ENCODE peak calls at places on chromosome 19, in eight cellular contexts. C is psoas muscle, K is A549, W is HepG2, G is fibroblast of pulmonary artery, Z is mucosa of descending colon, Y is K562, J is heart right ventricle. R is an unnamed sample.

GRCh38 chr19:3403489-3404323 is 37.3 kb downstream of the NFIC start:
- DNase-seq in K (no peak), Y (peak), G (peak), Z (peak), J (peak), W (peak), C (peak), R (no peak)

GRCh38 chr19:10120538-10121198 is 969 bp upstream of the EIF3G start:
- DNase-seq in Z (no peak), C (no peak), J (no peak), K (no peak), W (no peak), Y (no peak), G (peak), R (no peak)

GRCh38 chr19:16373539-16373938 is 48.9 kb downstream of the KLF2 start:
- DNase-seq in W (peak), Z (no peak), Y (no peak), K (no peak), J (peak), C (peak), G (peak), R (no peak)

GRCh38 chr19:35206379-35206778 is 22.2 kb downstream of the FAM187B start:
- DNase-seq in Y (no peak), Z (peak), J (no peak), W (no peak), C (no peak), K (no peak), G (no peak), R (no peak)

GRCh38 chr19:43353606-43354304 is at the start of gene CD177:
- DNase-seq in C (no peak), Z (no peak), J (no peak), Y (no peak), W (no peak), G (no peak), K (no peak), R (no peak)

GRCh38 chr19:35641515-35642151 is at the start of gene ETV2:
- DNase-seq in Z (peak), J (peak), K (no peak), C (no peak), G (peak), W (no peak), Y (peak), R (no peak)

GRCh38 chr19:18490719-18491118 is 31.2 kb downstream of the ELL start:
- DNase-seq in Y (no peak), C (no peak), Z (no peak), J (no peak), W (no peak), G (no peak), K (no peak), R (no peak)

GRCh38 chr19:14817052-14817451 is 17.9 kb downstream of the OR7A5 start:
- DNase-seq in K (no peak), W (no peak), Y (no peak), C (no peak), G (no peak), Z (no peak), J (no peak), R (no peak)

GRCh38 chr19:40419066-40419612 is 6.0 kb upstream of the PRX start:
- DNase-seq in W (no peak), C (no peak), J (no peak), Y (no peak), Z (no peak), K (no peak), G (no peak), R (no peak)

GRCh38 chr19:40693150-40693788 is 2.8 kb upstream of the NUMBL start:
- DNase-seq in J (no peak), W (no peak), Z (no peak), Y (no peak), G (no peak), C (no peak), K (no peak), R (no peak)

GRCh38 chr19:35571406-35571965 is 8.0 kb upstream of the ATP4A start:
- DNase-seq in Y (no peak), J (no peak), K (no peak), Z (no peak), W (no peak), C (no peak), G (no peak), R (no peak)

GRCh38 chr19:46393456-46394397 is 19.6 kb downstream of the CCDC8 start:
- DNase-seq in W (no peak), Z (no peak), G (no peak), Y (peak), C (no peak), K (no peak), J (no peak), R (no peak)

GRCh38 chr19:40322951-40323615 is 25.1 kb downstream of the C19orf47 start:
- DNase-seq in G (no peak), C (no peak), J (no peak), Y (no peak), W (no peak), K (no peak), Z (no peak), R (no peak)

GRCh38 chr19:4906963-4907362 is 2.3 kb upstream of the UHRF1 start:
- DNase-seq in W (no peak), Y (no peak), G (no peak), J (no peak), Z (no peak), K (no peak), C (no peak), R (no peak)

GRCh38 chr19:18998276-18998675 is 35.0 kb downstream of the SUGP2 start:
- DNase-seq in Y (no peak), W (no peak), Z (no peak), K (no peak), G (no peak), C (no peak), J (no peak), R (no peak)

GRCh38 chr19:48997972-48998371 is 4.3 kb downstream of the RUVBL2 start:
- DNase-seq in G (peak), W (peak), C (peak), Z (peak), K (peak), J (no peak), Y (peak), R (peak)

GRCh38 chr19:43759515-43759914 is 4.8 kb upstream of the SMG9 start:
- DNase-seq in C (no peak), Z (no peak), W (peak), Y (no peak), K (peak), J (no peak), G (no peak), R (no peak)

GRCh38 chr19:48795055-48795854 is 15.6 kb downstream of the BCAT2 start:
- DNase-seq in W (peak), J (peak), C (peak), Y (peak), K (peak), Z (peak), G (peak), R (peak)

GRCh38 chr19:49752701-49753100 is 10.4 kb downstream of the TSKS start:
- DNase-seq in G (no peak), J (no peak), C (no peak), K (no peak), Y (no peak), Z (no peak), W (no peak), R (no peak)

GRCh38 chr19:23409392-23410048 is 14.2 kb upstream of the ZNF91 start:
- DNase-seq in W (no peak), Y (no peak), C (no peak), K (no peak), J (no peak), Z (peak), G (no peak), R (no peak)

GRCh38 chr19:14048439-14049153 is 13.3 kb downstream of the PALM3 start:
- DNase-seq in J (peak), C (peak), G (peak), K (peak), Z (peak), W (peak), Y (peak), R (no peak)

GRCh38 chr19:55206664-55207500 is 2.4 kb downstream of the PTPRH start:
- DNase-seq in Z (peak), W (peak), J (peak), K (peak), G (peak), Y (peak), C (peak), R (peak)

GRCh38 chr19:10751109-10751972 is 33.5 kb downstream of the DNM2 start:
- DNase-seq in K (no peak), W (no peak), Y (no peak), J (no peak), G (peak), Z (peak), C (no peak), R (no peak)

GRCh38 chr19:15265849-15266248 is 33.6 kb upstream of the EPHX3 start:
- DNase-seq in W (no peak), K (no peak), Y (no peak), C (peak), J (peak), Z (peak), G (peak), R (no peak)

DNA sequence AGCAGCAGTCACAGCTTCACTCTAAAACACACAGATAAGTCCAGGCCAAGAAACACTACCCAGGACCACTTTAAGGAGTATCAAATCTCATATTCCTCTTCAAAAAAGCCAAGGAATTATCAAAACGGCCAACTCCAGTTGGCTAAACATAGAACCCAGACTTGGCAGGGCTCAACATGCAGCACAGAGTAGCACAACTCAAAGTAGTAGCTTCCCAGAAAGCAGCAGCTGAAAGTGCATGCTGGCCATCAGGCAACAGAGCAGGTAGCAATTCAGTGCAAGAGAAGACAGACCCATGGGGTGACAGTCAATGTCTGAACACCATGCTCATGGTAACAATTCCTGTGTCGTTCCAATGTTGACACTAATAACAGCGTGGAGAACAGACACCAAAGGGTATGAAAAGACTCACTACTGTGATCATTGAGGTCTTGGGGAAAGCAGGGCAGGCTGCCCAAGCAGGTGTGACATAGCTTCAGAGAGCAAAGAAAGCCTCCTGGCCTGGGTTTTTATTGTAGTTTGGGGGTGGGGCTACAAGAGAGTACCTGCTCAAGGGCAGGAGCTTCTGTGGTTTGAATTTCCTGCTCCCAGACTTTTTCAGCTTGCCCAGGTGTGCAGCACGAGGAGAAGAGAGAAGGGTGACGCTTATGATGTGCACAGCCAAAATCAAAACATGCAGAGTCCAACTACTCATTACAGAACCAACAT is 6.2 kb downstream of the ZNF709 start:
- DNase-seq in Y (no peak), G (no peak), C (no peak), Z (peak), J (no peak), K (no peak), W (no peak), R (no peak)
- TF ChIP-seq CTCF in Y (no peak), G (no peak), C (no peak), Z (no peak), J (no peak), K (no peak), W (no peak), R (no peak)

GRCh38 chr19:6092329-6093286 is 17.7 kb downstream of the RFX2 start:
- DNase-seq in G (peak), K (peak), C (peak), W (peak), Z (peak), J (peak), Y (peak), R (peak)
- TF ChIP-seq CTCF in G (no peak), K (no peak), C (no peak), W (no peak), Z (no peak), J (no peak), Y (peak), R (peak)

GRCh38 chr19:32318884-32319520 is 26.4 kb upstream of the ZNF507 start:
- DNase-seq in K (peak), G (peak), W (no peak), C (no peak), J (no peak), Y (peak), Z (peak), R (no peak)
- TF ChIP-seq CTCF in K (peak), G (peak), W (peak), C (no peak), J (no peak), Y (peak), Z (no peak), R (no peak)

GRCh38 chr19:42283248-42284065 is 14.4 kb downstream of the CIC start:
- DNase-seq in G (peak), J (peak), K (peak), Z (peak), C (peak), W (peak), Y (peak), R (peak)
- TF ChIP-seq CTCF in G (no peak), J (no peak), K (peak), Z (no peak), C (no peak), W (peak), Y (no peak), R (no peak)

R was measured in progenitor cell of endocrine pancreas.